ENCODE peak calls at places on chromosomes 6 and 20, in eight cellular contexts. H, O, W, Z, I, K, D and T are unnamed samples. For H3K9me3, the result is how much of the 10 kb centered on the place peaks cover.

GRCh38 chr6:163099621-163100171 is 314.8 kb upstream of the QKI start:
- DNase-seq in H (no peak), I (no peak), K (no peak), Z (peak), O (no peak), W (no peak), D (no peak), T (no peak)

GRCh38 chr6:153488267-153488666 is 357.2 kb upstream of the RGS17 start:
- DNase-seq in I (no peak), K (no peak), D (no peak), O (no peak), Z (no peak), H (no peak), W (no peak), T (no peak)

GRCh38 chr6:138485586-138486248 is 13.6 kb downstream of the NHSL1 start:
- DNase-seq in D (no peak), K (no peak), Z (no peak), H (no peak), O (no peak), I (peak), W (no peak), T (no peak)

GRCh38 chr6:35047265-35048011 is 93.7 kb downstream of the TCP11 start:
- DNase-seq in I (no peak), K (no peak), Z (peak), D (no peak), O (no peak), W (no peak), H (no peak), T (no peak)

GRCh38 chr6:122322824-122323223 is 76.6 kb upstream of the HSF2 start:
- DNase-seq in Z (no peak), O (no peak), D (no peak), H (no peak), K (no peak), I (no peak), W (no peak), T (no peak)

GRCh38 chr6:15987569-15987968 is 141.3 kb upstream of the MYLIP start:
- DNase-seq in I (no peak), Z (peak), W (no peak), K (peak), H (no peak), D (peak), O (no peak), T (no peak)

GRCh38 chr6:89776583-89777233 is 42.9 kb downstream of the MDN1 start:
- DNase-seq in I (no peak), O (no peak), W (no peak), Z (no peak), H (no peak), D (no peak), K (no peak), T (no peak)

GRCh38 chr20:11676618-11677289 is 240.9 kb upstream of the BTBD3 start:
- DNase-seq in O (no peak), W (no peak), K (peak), D (peak), H (no peak), Z (peak), I (peak), T (no peak)

GRCh38 chr20:19726126-19726525 is 31.9 kb upstream of the RIN2 start:
- DNase-seq in Z (peak), K (peak), I (no peak), O (no peak), D (no peak), H (no peak), W (no peak), T (no peak)

GRCh38 chr20:44731657-44732056 is 14.0 kb upstream of the KCNK15 start:
- DNase-seq in O (no peak), I (no peak), D (no peak), H (peak), K (no peak), W (no peak), Z (no peak), T (no peak)

GRCh38 chr20:37584238-37584807 is 56.6 kb upstream of the BLCAP start:
- DNase-seq in H (no peak), I (no peak), D (no peak), O (no peak), Z (no peak), W (peak), K (no peak), T (no peak)

GRCh38 chr6:29907637-29908340 is 34.5 kb upstream of the HLA-A start:
- DNase-seq in Z (no peak), D (no peak), O (no peak), W (no peak), H (no peak), K (no peak), I (no peak), T (no peak)

GRCh38 chr6:32192608-32193039 is at the start of gene GPSM3:
- DNase-seq in H (peak), K (no peak), W (no peak), O (peak), D (no peak), Z (no peak), I (no peak), T (peak)

DNA sequence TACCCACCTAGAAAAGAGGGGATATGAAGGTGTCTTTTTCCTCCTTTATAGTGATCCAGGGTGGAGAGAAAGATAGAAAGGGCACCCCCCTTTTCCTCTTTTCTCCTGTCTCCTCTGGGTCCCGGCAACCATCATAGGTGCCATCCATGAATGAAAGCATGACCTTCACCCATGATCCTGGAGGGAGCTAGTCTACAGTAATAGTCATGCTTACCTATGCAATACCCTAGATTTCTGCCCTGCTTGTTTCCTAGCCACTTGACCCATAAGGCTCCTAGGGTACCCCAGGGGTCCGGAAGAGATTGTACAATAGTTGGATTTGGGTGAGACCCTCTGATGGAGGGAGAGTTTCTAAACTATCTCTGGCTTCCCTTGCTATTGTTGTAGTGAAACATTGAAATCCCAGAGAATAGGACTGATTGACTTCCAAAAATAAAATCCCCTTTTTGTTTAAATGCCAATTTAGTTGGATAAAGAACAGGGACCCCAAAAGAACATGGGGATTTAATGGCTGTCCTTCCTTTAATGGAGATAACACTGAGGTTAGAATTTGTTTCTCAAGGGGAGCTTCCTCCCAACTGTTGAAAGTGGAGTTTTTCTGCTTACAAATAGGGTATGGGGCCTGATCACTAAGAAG is 366.8 kb upstream of the KHDRBS2 start:
- DNase-seq in I (peak), O (no peak), D (peak), H (no peak), K (no peak), Z (peak), W (no peak), T (no peak)
- H3K9me3 ChIP-seq in I (under half), O (under half), D (under half), H (half or more), K (under half), Z (under half), W (under half), T (under half)

DNA sequence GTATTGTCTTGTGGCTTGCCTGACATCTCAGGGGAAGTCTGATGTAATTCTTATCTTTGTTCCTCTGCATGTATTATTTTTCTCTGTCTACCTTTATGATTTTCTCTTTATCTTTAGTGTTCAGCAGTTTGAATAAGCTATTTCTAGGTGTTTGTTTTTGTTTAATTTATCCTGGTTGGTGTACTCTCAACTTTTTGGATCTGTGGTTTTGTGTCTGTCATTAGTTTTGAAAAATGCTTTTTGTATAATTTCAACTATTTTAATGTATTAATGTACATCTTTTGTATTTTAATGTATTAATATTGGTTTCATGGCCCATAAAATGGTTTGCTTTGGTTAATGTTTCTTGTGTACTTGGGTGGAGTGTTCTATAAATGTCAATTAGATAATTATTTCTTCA is 15.9 kb upstream of the APCDD1L start:
- DNase-seq in D (no peak), H (no peak), Z (no peak), W (no peak), K (no peak), I (no peak), O (no peak), T (no peak)
- H3K9me3 ChIP-seq in D (under half), H (half or more), Z (under half), W (under half), K (under half), I (under half), O (under half), T (under half)

GRCh38 chr20:59644371-59644939 is 40.1 kb downstream of the PHACTR3 start:
- DNase-seq in Z (no peak), H (no peak), I (no peak), K (no peak), D (no peak), O (no peak), W (no peak), T (no peak)
- H3K9me3 ChIP-seq in Z (under half), H (under half), I (under half), K (under half), D (under half), O (under half), W (under half), T (under half)

DNA sequence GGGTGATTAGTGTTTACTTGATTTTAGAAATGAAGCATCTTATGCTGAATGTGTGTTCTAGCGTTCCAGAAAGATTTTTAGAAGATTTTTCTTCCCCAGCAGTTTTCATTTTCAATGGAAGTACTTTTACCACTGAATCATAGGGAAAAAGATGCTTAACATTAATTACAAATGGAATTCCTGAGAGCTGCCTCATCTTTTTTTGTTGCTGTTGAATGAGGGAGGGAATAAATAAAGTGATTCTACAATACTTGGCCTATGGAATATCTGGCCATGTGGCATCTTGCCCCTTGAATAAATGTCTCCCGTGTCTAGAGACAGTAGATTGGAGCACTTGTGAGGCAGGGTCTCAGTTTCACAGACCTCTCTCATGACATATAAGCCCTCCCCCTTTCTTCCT is 44.1 kb upstream of the SLC22A1 start:
- DNase-seq in K (no peak), I (no peak), W (no peak), Z (peak), O (no peak), H (no peak), D (no peak), T (no peak)
- H3K9me3 ChIP-seq in K (under half), I (under half), W (under half), Z (under half), O (under half), H (under half), D (under half), T (under half)

GRCh38 chr6:170000071-170000843 is 248.8 kb downstream of the ERMARD start:
- DNase-seq in I (no peak), Z (no peak), D (no peak), H (no peak), W (no peak), K (no peak), O (no peak), T (no peak)
- H3K9me3 ChIP-seq in I (under half), Z (under half), D (under half), H (under half), W (under half), K (under half), O (under half), T (under half)

GRCh38 chr6:168206681-168207274 is 112.8 kb downstream of the DACT2 start:
- DNase-seq in W (no peak), K (no peak), O (no peak), I (no peak), Z (no peak), H (no peak), D (no peak), T (no peak)
- H3K9me3 ChIP-seq in W (under half), K (under half), O (under half), I (under half), Z (under half), H (under half), D (under half), T (under half)